ENCODE peak calls at places on chromosomes 6 and 20, in eight cellular contexts. One of them, this sample, is unnamed.

GRCh38 chr20:48747840-48748416 is 79.9 kb downstream of the PREX1 start:
- DNase-seq in osteocyte: no peak
- DNase-seq in tibial nerve: no peak
- DNase-seq in cardiac muscle cell: no peak
- DNase-seq in foreskin fibroblast: no peak
- DNase-seq in activated B cell treated with CpG ODN at 0.5 μM for 24 hours: no peak
- DNase-seq in left ventricle myocardium inferior: no peak
- DNase-seq in GM06990: no peak
- DNase-seq in this sample: no peak

GRCh38 chr6:3819161-3820110 is 29.7 kb upstream of the FAM50B start:
- DNase-seq in osteocyte: no peak
- DNase-seq in tibial nerve: no peak
- DNase-seq in cardiac muscle cell: no peak
- DNase-seq in foreskin fibroblast: peak
- DNase-seq in activated B cell treated with CpG ODN at 0.5 μM for 24 hours: no peak
- DNase-seq in left ventricle myocardium inferior: no peak
- DNase-seq in GM06990: no peak
- DNase-seq in this sample: no peak

GRCh38 chr6:24775520-24776058 is 852 bp downstream of the GMNN start:
- DNase-seq in osteocyte: no peak
- DNase-seq in tibial nerve: no peak
- DNase-seq in cardiac muscle cell: peak
- DNase-seq in foreskin fibroblast: peak
- DNase-seq in activated B cell treated with CpG ODN at 0.5 μM for 24 hours: no peak
- DNase-seq in left ventricle myocardium inferior: no peak
- DNase-seq in GM06990: peak
- DNase-seq in this sample: peak

GRCh38 chr6:150720774-150721233 is 121.1 kb downstream of the PLEKHG1 start:
- DNase-seq in osteocyte: no peak
- DNase-seq in tibial nerve: no peak
- DNase-seq in cardiac muscle cell: no peak
- DNase-seq in foreskin fibroblast: no peak
- DNase-seq in activated B cell treated with CpG ODN at 0.5 μM for 24 hours: no peak
- DNase-seq in left ventricle myocardium inferior: no peak
- DNase-seq in GM06990: peak
- DNase-seq in this sample: peak

GRCh38 chr6:15663057-15663638 is 320 bp upstream of the DTNBP1 start:
- DNase-seq in osteocyte: no peak
- DNase-seq in tibial nerve: no peak
- DNase-seq in cardiac muscle cell: no peak
- DNase-seq in foreskin fibroblast: peak
- DNase-seq in activated B cell treated with CpG ODN at 0.5 μM for 24 hours: no peak
- DNase-seq in left ventricle myocardium inferior: no peak
- DNase-seq in GM06990: no peak
- DNase-seq in this sample: no peak

GRCh38 chr6:110532401-110532800 is 56.0 kb upstream of the SLC22A16 start:
- DNase-seq in osteocyte: no peak
- DNase-seq in tibial nerve: no peak
- DNase-seq in cardiac muscle cell: no peak
- DNase-seq in foreskin fibroblast: no peak
- DNase-seq in activated B cell treated with CpG ODN at 0.5 μM for 24 hours: no peak
- DNase-seq in left ventricle myocardium inferior: no peak
- DNase-seq in GM06990: no peak
- DNase-seq in this sample: no peak

GRCh38 chr20:9739991-9740390 is 98.9 kb downstream of the PAK5 start:
- DNase-seq in osteocyte: no peak
- DNase-seq in tibial nerve: no peak
- DNase-seq in cardiac muscle cell: no peak
- DNase-seq in foreskin fibroblast: no peak
- DNase-seq in activated B cell treated with CpG ODN at 0.5 μM for 24 hours: no peak
- DNase-seq in left ventricle myocardium inferior: no peak
- DNase-seq in GM06990: no peak
- DNase-seq in this sample: no peak

GRCh38 chr6:9140181-9140580 is 704.8 kb upstream of the SLC35B3 start:
- DNase-seq in osteocyte: no peak
- DNase-seq in tibial nerve: no peak
- DNase-seq in cardiac muscle cell: no peak
- DNase-seq in foreskin fibroblast: peak
- DNase-seq in activated B cell treated with CpG ODN at 0.5 μM for 24 hours: no peak
- DNase-seq in left ventricle myocardium inferior: no peak
- DNase-seq in GM06990: no peak
- DNase-seq in this sample: no peak

GRCh38 chr6:3165631-3166534 is 8.5 kb upstream of the TUBB2A start:
- DNase-seq in osteocyte: no peak
- DNase-seq in tibial nerve: no peak
- DNase-seq in cardiac muscle cell: no peak
- DNase-seq in foreskin fibroblast: peak
- DNase-seq in activated B cell treated with CpG ODN at 0.5 μM for 24 hours: no peak
- DNase-seq in left ventricle myocardium inferior: no peak
- DNase-seq in GM06990: no peak
- DNase-seq in this sample: no peak

GRCh38 chr6:159095561-159096095 is 50.8 kb upstream of the TAGAP start:
- DNase-seq in osteocyte: no peak
- DNase-seq in tibial nerve: no peak
- DNase-seq in cardiac muscle cell: no peak
- DNase-seq in foreskin fibroblast: no peak
- DNase-seq in activated B cell treated with CpG ODN at 0.5 μM for 24 hours: no peak
- DNase-seq in left ventricle myocardium inferior: no peak
- DNase-seq in GM06990: no peak
- DNase-seq in this sample: no peak
- TF ChIP-seq CTCF in osteocyte: no peak
- TF ChIP-seq CTCF in tibial nerve: no peak
- TF ChIP-seq CTCF in cardiac muscle cell: no peak
- TF ChIP-seq CTCF in foreskin fibroblast: no peak
- TF ChIP-seq CTCF in activated B cell treated with CpG ODN at 0.5 μM for 24 hours: no peak
- TF ChIP-seq CTCF in left ventricle myocardium inferior: no peak
- TF ChIP-seq CTCF in GM06990: no peak
- TF ChIP-seq CTCF in this sample: no peak

DNA sequence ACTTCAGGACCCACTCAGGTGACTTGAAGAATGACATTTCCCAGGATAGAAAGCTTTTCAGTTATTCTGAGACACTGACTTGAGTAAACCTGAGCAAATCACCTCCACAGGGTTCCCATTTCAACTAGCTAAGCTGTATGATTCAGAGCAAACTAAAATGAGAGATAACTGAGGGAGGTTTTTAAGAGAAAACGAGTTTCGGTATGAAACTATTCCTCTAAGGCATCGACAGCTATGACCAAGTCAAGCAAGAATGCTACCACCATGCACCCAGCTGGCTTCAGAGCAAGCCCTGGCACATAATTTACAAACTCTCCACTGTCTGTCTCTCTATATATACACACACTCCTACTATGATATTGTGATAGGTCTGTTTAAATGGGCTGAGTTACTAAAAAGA is 75.4 kb downstream of the PERP start:
- DNase-seq in osteocyte: no peak
- DNase-seq in tibial nerve: no peak
- DNase-seq in cardiac muscle cell: no peak
- DNase-seq in foreskin fibroblast: no peak
- DNase-seq in activated B cell treated with CpG ODN at 0.5 μM for 24 hours: no peak
- DNase-seq in left ventricle myocardium inferior: no peak
- DNase-seq in GM06990: no peak
- DNase-seq in this sample: peak
- TF ChIP-seq CTCF in osteocyte: no peak
- TF ChIP-seq CTCF in tibial nerve: no peak
- TF ChIP-seq CTCF in cardiac muscle cell: no peak
- TF ChIP-seq CTCF in foreskin fibroblast: no peak
- TF ChIP-seq CTCF in activated B cell treated with CpG ODN at 0.5 μM for 24 hours: no peak
- TF ChIP-seq CTCF in left ventricle myocardium inferior: no peak
- TF ChIP-seq CTCF in GM06990: no peak
- TF ChIP-seq CTCF in this sample: no peak

DNA sequence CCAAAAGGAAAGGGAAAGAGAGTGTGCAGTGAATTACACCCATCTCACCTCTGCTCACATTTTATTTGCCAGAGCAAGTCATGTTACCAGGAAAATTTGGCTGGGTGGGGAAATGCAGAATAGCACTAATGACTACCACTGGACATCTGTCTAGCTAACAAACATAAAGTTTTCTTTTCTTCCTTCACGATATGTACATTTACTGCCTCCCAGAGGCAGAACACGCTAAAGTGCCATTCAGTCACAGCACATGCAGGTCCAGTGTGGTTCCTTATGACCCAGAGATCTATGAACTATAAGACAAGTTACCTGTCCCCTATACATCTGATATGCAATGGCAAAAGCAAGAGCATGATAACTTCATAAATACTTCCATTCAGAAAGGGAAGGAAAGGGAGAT is 194.1 kb downstream of the OGFRL1 start:
- DNase-seq in osteocyte: no peak
- DNase-seq in tibial nerve: no peak
- DNase-seq in cardiac muscle cell: no peak
- DNase-seq in foreskin fibroblast: peak
- DNase-seq in activated B cell treated with CpG ODN at 0.5 μM for 24 hours: no peak
- DNase-seq in left ventricle myocardium inferior: no peak
- DNase-seq in GM06990: no peak
- DNase-seq in this sample: peak
- TF ChIP-seq CTCF in osteocyte: peak
- TF ChIP-seq CTCF in tibial nerve: peak
- TF ChIP-seq CTCF in cardiac muscle cell: peak
- TF ChIP-seq CTCF in foreskin fibroblast: peak
- TF ChIP-seq CTCF in activated B cell treated with CpG ODN at 0.5 μM for 24 hours: no peak
- TF ChIP-seq CTCF in left ventricle myocardium inferior: peak
- TF ChIP-seq CTCF in GM06990: no peak
- TF ChIP-seq CTCF in this sample: no peak

DNA sequence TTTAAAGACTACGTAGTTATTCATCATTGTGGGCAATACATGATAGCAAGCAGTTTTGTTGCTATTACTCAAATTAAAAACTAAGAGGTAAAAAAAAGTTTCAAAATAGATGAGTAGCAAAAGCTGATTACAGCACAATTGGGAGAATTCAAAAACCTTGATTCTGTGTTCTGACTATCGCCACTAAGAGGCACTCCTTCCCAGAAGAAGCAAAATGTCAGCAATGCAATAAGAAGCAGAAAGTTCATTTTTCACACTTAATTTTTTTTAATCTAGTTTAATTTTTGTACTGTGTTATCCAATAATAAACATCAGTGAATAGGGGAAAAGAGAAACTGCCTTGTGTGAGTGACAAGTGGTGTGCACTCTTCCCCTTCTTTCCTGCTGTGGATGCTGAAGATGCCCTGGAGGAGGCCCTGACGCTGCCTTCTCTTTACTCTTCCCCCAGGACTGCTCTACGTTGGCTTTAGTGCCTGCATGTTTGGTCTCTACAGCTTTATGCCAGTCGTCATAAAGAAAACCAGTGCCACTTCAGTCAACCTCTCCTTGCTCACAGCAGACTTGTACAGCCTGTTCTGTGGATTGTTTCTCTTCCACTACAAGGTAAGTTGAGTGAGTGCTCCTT is 263.2 kb upstream of the PLN start:
- DNase-seq in osteocyte: no peak
- DNase-seq in tibial nerve: no peak
- DNase-seq in cardiac muscle cell: no peak
- DNase-seq in foreskin fibroblast: peak
- DNase-seq in activated B cell treated with CpG ODN at 0.5 μM for 24 hours: no peak
- DNase-seq in left ventricle myocardium inferior: no peak
- DNase-seq in GM06990: no peak
- DNase-seq in this sample: no peak
- TF ChIP-seq CTCF in osteocyte: peak
- TF ChIP-seq CTCF in tibial nerve: peak
- TF ChIP-seq CTCF in cardiac muscle cell: peak
- TF ChIP-seq CTCF in foreskin fibroblast: peak
- TF ChIP-seq CTCF in activated B cell treated with CpG ODN at 0.5 μM for 24 hours: no peak
- TF ChIP-seq CTCF in left ventricle myocardium inferior: peak
- TF ChIP-seq CTCF in GM06990: peak
- TF ChIP-seq CTCF in this sample: no peak